ENCODE peak calls at places on chromosomes 2 and 18, in eight cellular contexts. L is A172; D is kidney tubule cell; J is mesendoderm; B is astrocyte of the hippocampus; T is T-helper 2 cell; Y is stimulated activated CD4-positive, alpha-beta T cell treated with anti-CD3 and anti-CD28 coated beads, Interleukin-1b, Interleukin-23, amount 100 ng/mL, for 1 hour; K is iPS DF 19.7. S is an unnamed sample.

GRCh38 chr2:127045792-127046501 is 61.0 kb downstream of the BIN1 start:
- DNase-seq in L (no peak), D (no peak), J (no peak), B (no peak), T (no peak), Y (no peak), K (no peak), S (no peak)

GRCh38 chr2:211331736-211332135 is 775.3 kb downstream of the CPS1 start:
- DNase-seq in L (no peak), D (no peak), J (peak), B (no peak), T (no peak), Y (no peak), K (peak), S (no peak)

GRCh38 chr18:26685438-26686173 is 137.3 kb upstream of the KCTD1 start:
- DNase-seq in L (no peak), D (no peak), J (peak), B (peak), T (no peak), Y (no peak), K (no peak), S (no peak)

GRCh38 chr2:173232956-173233744 is 121.5 kb upstream of the CDCA7 start:
- DNase-seq in L (no peak), D (no peak), J (no peak), B (peak), T (no peak), Y (no peak), K (no peak), S (no peak)

GRCh38 chr2:234411793-234412192 is 85.1 kb downstream of the ARL4C start:
- DNase-seq in L (no peak), D (no peak), J (no peak), B (no peak), T (no peak), Y (no peak), K (no peak), S (no peak)

GRCh38 chr2:223746611-223747010 is 90.8 kb downstream of the AP1S3 start:
- DNase-seq in L (no peak), D (no peak), J (no peak), B (no peak), T (no peak), Y (no peak), K (no peak), S (no peak)

GRCh38 chr2:240462704-240463273 is 27.3 kb downstream of the GPC1 start:
- DNase-seq in L (no peak), D (no peak), J (no peak), B (no peak), T (no peak), Y (no peak), K (no peak), S (no peak)

GRCh38 chr2:144083211-144083610 is 436.7 kb downstream of the ZEB2 start:
- DNase-seq in L (peak), D (peak), J (no peak), B (peak), T (no peak), Y (no peak), K (no peak), S (no peak)

GRCh38 chr18:48848641-48849143 is 102.1 kb downstream of the SMAD7 start:
- DNase-seq in L (peak), D (no peak), J (no peak), B (peak), T (no peak), Y (no peak), K (no peak), S (no peak)

GRCh38 chr18:40414155-40414754 is 1540.8 kb upstream of the PIK3C3 start:
- DNase-seq in L (peak), D (peak), J (no peak), B (peak), T (no peak), Y (no peak), K (no peak), S (peak)

GRCh38 chr2:84914334-84914733 is 8.9 kb downstream of the TMSB10 start:
- DNase-seq in L (no peak), D (no peak), J (no peak), B (no peak), T (no peak), Y (no peak), K (no peak), S (no peak)

GRCh38 chr18:13131241-13131640 is 87.3 kb upstream of the LDLRAD4 start:
- DNase-seq in L (no peak), D (no peak), J (no peak), B (no peak), T (no peak), Y (no peak), K (no peak), S (no peak)

GRCh38 chr2:180705122-180705521 is 275.3 kb upstream of the UBE2E3 start:
- DNase-seq in L (peak), D (peak), J (no peak), B (no peak), T (no peak), Y (no peak), K (no peak), S (no peak)

GRCh38 chr2:30756051-30756719 is 51.1 kb downstream of the CAPN13 start:
- DNase-seq in L (peak), D (peak), J (peak), B (no peak), T (no peak), Y (no peak), K (no peak), S (peak)

GRCh38 chr2:170711774-170712652 is 3.1 kb upstream of the SP5 start:
- DNase-seq in L (no peak), D (no peak), J (peak), B (peak), T (no peak), Y (no peak), K (no peak), S (no peak)

GRCh38 chr2:229456091-229456490 is 185.0 kb upstream of the PID1 start:
- DNase-seq in L (peak), D (no peak), J (no peak), B (no peak), T (no peak), Y (no peak), K (no peak), S (peak)

GRCh38 chr2:22893773-22894517 is 491.0 kb upstream of the KLHL29 start:
- DNase-seq in L (no peak), D (peak), J (no peak), B (no peak), T (no peak), Y (no peak), K (no peak), S (no peak)

GRCh38 chr2:150485114-150485870 is 2.2 kb downstream of the RND3 start:
- DNase-seq in L (no peak), D (peak), J (peak), B (peak), T (no peak), Y (no peak), K (peak), S (peak)

GRCh38 chr2:43455735-43456642 is 139.8 kb downstream of the THADA start:
- DNase-seq in L (peak), D (peak), J (peak), B (peak), T (no peak), Y (no peak), K (no peak), S (no peak)

GRCh38 chr2:74261204-74261864 is 62.9 kb downstream of the MTHFD2 start:
- DNase-seq in L (peak), D (peak), J (peak), B (peak), T (no peak), Y (no peak), K (peak), S (peak)

GRCh38 chr2:223264541-223265171 is 212.7 kb downstream of the KCNE4 start:
- DNase-seq in L (no peak), D (peak), J (peak), B (no peak), T (no peak), Y (no peak), K (no peak), S (no peak)

GRCh38 chr18:6571239-6571602 is 156.5 kb upstream of the L3MBTL4 start:
- DNase-seq in L (no peak), D (no peak), J (no peak), B (no peak), T (no peak), Y (no peak), K (no peak), S (no peak)

GRCh38 chr2:137838255-137839092 is 125.8 kb upstream of the HNMT start:
- DNase-seq in L (peak), D (peak), J (peak), B (peak), T (no peak), Y (no peak), K (no peak), S (peak)

GRCh38 chr2:61688369-61689334 is 150.5 kb upstream of the XPO1 start:
- DNase-seq in L (no peak), D (no peak), J (no peak), B (no peak), T (no peak), Y (no peak), K (no peak), S (no peak)

GRCh38 chr2:29195796-29196195 is 80.6 kb downstream of the CLIP4 start:
- DNase-seq in L (no peak), D (no peak), J (no peak), B (peak), T (no peak), Y (no peak), K (no peak), S (no peak)

GRCh38 chr2:217332866-217333265 is 473.0 kb upstream of the TNP1 start:
- DNase-seq in L (no peak), D (no peak), J (peak), B (no peak), T (no peak), Y (no peak), K (no peak), S (no peak)

GRCh38 chr2:221680548-221680947 is 108.4 kb upstream of the EPHA4 start:
- DNase-seq in L (no peak), D (no peak), J (no peak), B (no peak), T (no peak), Y (no peak), K (no peak), S (no peak)

GRCh38 chr2:232097758-232098157 is 136.2 kb downstream of the DIS3L2 start:
- DNase-seq in L (no peak), D (no peak), J (no peak), B (no peak), T (no peak), Y (no peak), K (no peak), S (no peak)

GRCh38 chr2:164875334-164876205 is 33.9 kb upstream of the COBLL1 start:
- DNase-seq in L (no peak), D (no peak), J (no peak), B (no peak), T (no peak), Y (no peak), K (no peak), S (no peak)

GRCh38 chr2:177075254-177075653 is 137.3 kb upstream of the HNRNPA3 start:
- DNase-seq in L (peak), D (no peak), J (no peak), B (no peak), T (no peak), Y (no peak), K (no peak), S (no peak)

GRCh38 chr18:70296781-70297180 is 7.9 kb downstream of the SOCS6 start:
- DNase-seq in L (no peak), D (no peak), J (no peak), B (no peak), T (no peak), Y (no peak), K (no peak), S (no peak)

GRCh38 chr2:101113441-101114267 is 37.5 kb downstream of the TBC1D8 start:
- DNase-seq in L (peak), D (peak), J (peak), B (peak), T (no peak), Y (no peak), K (peak), S (peak)

S was measured in H4.